ENCODE peak calls at places on chromosomes 6 and 20, in six cellular contexts. G is lower lobe of right lung; N is stimulated activated CD8-positive, alpha-beta memory T cell treated with anti-CD3 and anti-CD28 coated beads, Interleukin-2, amount 100 ng/mL, for 1 hour; H is mesothelial cell of epicardium; W is A549; F is Panc1. Z is an unnamed sample.

GRCh38 chr20:53146201-53146891 is 174.2 kb downstream of the TSHZ2 start:
- DNase-seq in G (no peak), N (no peak), H (no peak), W (no peak), F (no peak), Z (no peak)

GRCh38 chr20:62570897-62571666 is 71.2 kb upstream of the SLCO4A1 start:
- DNase-seq in G (no peak), N (no peak), H (no peak), W (no peak), F (no peak), Z (no peak)

GRCh38 chr20:21125072-21125848 is 622 bp upstream of the KIZ start:
- DNase-seq in G (peak; percentile 57), N (no peak), H (no peak), W (peak; percentile 88), F (peak; percentile 58), Z (no peak)

GRCh38 chr6:169589293-169589692 is 112.5 kb downstream of the WDR27 start:
- DNase-seq in G (no peak), N (no peak), H (no peak), W (no peak), F (peak; percentile 2), Z (no peak)

GRCh38 chr6:138509371-138509770 is 10.1 kb upstream of the NHSL1 start:
- DNase-seq in G (no peak), N (peak; percentile 1), H (no peak), W (peak; percentile 27), F (peak; percentile 27), Z (no peak)

GRCh38 chr6:7157752-7158616 is 50.2 kb downstream of the RREB1 start:
- DNase-seq in G (no peak), N (no peak), H (no peak), W (no peak), F (no peak), Z (no peak)

GRCh38 chr20:3218307-3218988 is 9.2 kb downstream of the ITPA start:
- DNase-seq in G (peak; percentile 82), N (peak; percentile 55), H (peak; percentile 77), W (peak; percentile 89), F (no peak), Z (peak; percentile 57)

GRCh38 chr6:34067814-34068213 is 78.1 kb downstream of the GRM4 start:
- DNase-seq in G (no peak), N (no peak), H (no peak), W (peak; percentile 13), F (no peak), Z (no peak)

GRCh38 chr6:13911337-13911736 is 13.4 kb upstream of the RNF182 start:
- DNase-seq in G (no peak), N (no peak), H (no peak), W (no peak), F (no peak), Z (no peak)

GRCh38 chr20:48157970-48158369 is 372.7 kb upstream of the SULF2 start:
- DNase-seq in G (no peak), N (no peak), H (no peak), W (no peak), F (no peak), Z (no peak)

GRCh38 chr6:114569643-114570042 is 226.8 kb upstream of the HS3ST5 start:
- DNase-seq in G (no peak), N (no peak), H (no peak), W (no peak), F (no peak), Z (no peak)

GRCh38 chr6:108720798-108721197 is 127.4 kb upstream of the ARMC2 start:
- DNase-seq in G (no peak), N (no peak), H (no peak), W (no peak), F (no peak), Z (no peak)

GRCh38 chr6:167851349-167851952 is 24.7 kb downstream of the AFDN start:
- DNase-seq in G (no peak), N (no peak), H (no peak), W (no peak), F (no peak), Z (no peak)

GRCh38 chr20:63360850-63361497 is at the start of gene CHRNA4:
- DNase-seq in G (no peak), N (no peak), H (no peak), W (no peak), F (no peak), Z (no peak)

GRCh38 chr6:119319694-119320093 is 29.9 kb downstream of the MAN1A1 start:
- DNase-seq in G (no peak), N (no peak), H (no peak), W (no peak), F (no peak), Z (no peak)

GRCh38 chr20:3406481-3407425 is 716 bp downstream of the DNAAF9 start:
- DNase-seq in G (peak; percentile 48), N (peak; percentile 16), H (peak; percentile 43), W (peak; percentile 64), F (no peak), Z (no peak)

GRCh38 chr20:44761423-44761822 is 15.8 kb downstream of the KCNK15 start:
- DNase-seq in G (no peak), N (no peak), H (no peak), W (no peak), F (no peak), Z (no peak)

GRCh38 chr6:128316258-128316952 is 204.0 kb downstream of the PTPRK start:
- DNase-seq in G (no peak), N (no peak), H (no peak), W (no peak), F (no peak), Z (no peak)

GRCh38 chr6:152130441-152130840 is 323.0 kb downstream of the ESR1 start:
- DNase-seq in G (no peak), N (no peak), H (no peak), W (no peak), F (no peak), Z (no peak)

GRCh38 chr6:157263146-157263545 is 60.2 kb downstream of the TMEM242 start:
- DNase-seq in G (no peak), N (no peak), H (no peak), W (no peak), F (no peak), Z (no peak)

GRCh38 chr6:41785254-41785653 is 2.2 kb upstream of the TOMM6 start:
- DNase-seq in G (no peak), N (no peak), H (no peak), W (no peak), F (no peak), Z (no peak)

GRCh38 chr20:4516851-4517250 is 204.9 kb upstream of the PRND start:
- DNase-seq in G (no peak), N (no peak), H (no peak), W (no peak), F (no peak), Z (no peak)

GRCh38 chr6:36545767-36546663 is 1.3 kb downstream of the STK38 start:
- DNase-seq in G (no peak), N (no peak), H (no peak), W (no peak), F (no peak), Z (no peak)

GRCh38 chr6:163538331-163538730 is 123.8 kb downstream of the QKI start:
- DNase-seq in G (no peak), N (no peak), H (no peak), W (no peak), F (no peak), Z (no peak)

GRCh38 chr6:30744054-30744805 is at the start of gene IER3:
- DNase-seq in G (peak; percentile 85), N (peak; percentile 62), H (peak; percentile 82), W (no peak), F (peak; percentile 89), Z (peak; percentile 75)

GRCh38 chr6:156544046-156544445 is 233.1 kb upstream of the ARID1B start:
- DNase-seq in G (no peak), N (no peak), H (no peak), W (no peak), F (no peak), Z (no peak)

GRCh38 chr6:5752282-5752681 is 254.4 kb downstream of the NRN1 start:
- DNase-seq in G (no peak), N (no peak), H (no peak), W (no peak), F (no peak), Z (no peak)

GRCh38 chr6:4259391-4259790 is 124.0 kb upstream of the ECI2 start:
- DNase-seq in G (no peak), N (no peak), H (no peak), W (no peak), F (no peak), Z (no peak)

GRCh38 chr6:69578366-69578890 is 218.4 kb downstream of the LMBRD1 start:
- DNase-seq in G (no peak), N (no peak), H (no peak), W (no peak), F (no peak), Z (no peak)

GRCh38 chr6:5718231-5718947 is 288.3 kb downstream of the NRN1 start:
- DNase-seq in G (no peak), N (no peak), H (no peak), W (no peak), F (no peak), Z (no peak)

GRCh38 chr6:68718379-68719073 is 83.4 kb downstream of the ADGRB3 start:
- DNase-seq in G (no peak), N (no peak), H (no peak), W (no peak), F (no peak), Z (no peak)

GRCh38 chr6:40996591-40997247 is 42.3 kb downstream of the UNC5CL start:
- DNase-seq in G (no peak), N (no peak), H (no peak), W (peak; percentile 20), F (no peak), Z (no peak)

GRCh38 chr6:99307295-99307907 is 42.1 kb downstream of the FAXC start:
- DNase-seq in G (no peak), N (no peak), H (no peak), W (no peak), F (no peak), Z (no peak)

GRCh38 chr6:169490830-169491229 is 211.0 kb downstream of the WDR27 start:
- DNase-seq in G (no peak), N (no peak), H (no peak), W (no peak), F (no peak), Z (no peak)

GRCh38 chr20:3663858-3664257 is 659 bp upstream of the GFRA4 start:
- DNase-seq in G (no peak), N (no peak), H (no peak), W (no peak), F (no peak), Z (no peak)

GRCh38 chr20:10986586-10986985 is 312.8 kb upstream of the JAG1 start:
- DNase-seq in G (no peak), N (no peak), H (no peak), W (no peak), F (no peak), Z (no peak)